ENCODE peak calls at places on chromosomes 16 and 17, in five cellular contexts. One of them, this sample, is unnamed.

GRCh38 chr16:51134876-51135275 is 16.2 kb downstream of the SALL1 start:
- DNase-seq in CD4-positive, alpha-beta T cell: no peak
- DNase-seq in effector memory CD4-positive, alpha-beta T cell: no peak
- DNase-seq in hippocampal formation: no peak
- DNase-seq in ureter: no peak
- DNase-seq in this sample: no peak

GRCh38 chr16:88634141-88634993 is 4.0 kb upstream of the IL17C start:
- DNase-seq in CD4-positive, alpha-beta T cell: peak
- DNase-seq in effector memory CD4-positive, alpha-beta T cell: peak
- DNase-seq in hippocampal formation: no peak
- DNase-seq in ureter: no peak
- DNase-seq in this sample: peak

GRCh38 chr17:35713069-35713728 is 18.2 kb upstream of the RASL10B start:
- DNase-seq in CD4-positive, alpha-beta T cell: no peak
- DNase-seq in effector memory CD4-positive, alpha-beta T cell: no peak
- DNase-seq in hippocampal formation: no peak
- DNase-seq in ureter: no peak
- DNase-seq in this sample: no peak

GRCh38 chr17:48954300-48954755 is 9.7 kb upstream of the SNF8 start:
- DNase-seq in CD4-positive, alpha-beta T cell: no peak
- DNase-seq in effector memory CD4-positive, alpha-beta T cell: no peak
- DNase-seq in hippocampal formation: no peak
- DNase-seq in ureter: no peak
- DNase-seq in this sample: no peak

GRCh38 chr17:32927724-32928526 is at the start of gene TMEM98:
- DNase-seq in CD4-positive, alpha-beta T cell: no peak
- DNase-seq in effector memory CD4-positive, alpha-beta T cell: no peak
- DNase-seq in hippocampal formation: peak
- DNase-seq in ureter: no peak
- DNase-seq in this sample: no peak

GRCh38 chr17:82754297-82755208 is 2.7 kb downstream of the TBCD start:
- DNase-seq in CD4-positive, alpha-beta T cell: no peak
- DNase-seq in effector memory CD4-positive, alpha-beta T cell: no peak
- DNase-seq in hippocampal formation: no peak
- DNase-seq in ureter: no peak
- DNase-seq in this sample: no peak

GRCh38 chr17:82228842-82229685 is at the start of gene SLC16A3:
- DNase-seq in CD4-positive, alpha-beta T cell: peak
- DNase-seq in effector memory CD4-positive, alpha-beta T cell: peak
- DNase-seq in hippocampal formation: no peak
- DNase-seq in ureter: peak
- DNase-seq in this sample: no peak

GRCh38 chr17:42118545-42118944 is 2.6 kb downstream of the KAT2A start:
- DNase-seq in CD4-positive, alpha-beta T cell: no peak
- DNase-seq in effector memory CD4-positive, alpha-beta T cell: no peak
- DNase-seq in hippocampal formation: no peak
- DNase-seq in ureter: no peak
- DNase-seq in this sample: no peak

GRCh38 chr16:58462997-58463891 is 36.7 kb upstream of the NDRG4 start:
- DNase-seq in CD4-positive, alpha-beta T cell: no peak
- DNase-seq in effector memory CD4-positive, alpha-beta T cell: no peak
- DNase-seq in hippocampal formation: no peak
- DNase-seq in ureter: no peak
- DNase-seq in this sample: no peak

GRCh38 chr16:23424292-23424958 is 28.6 kb downstream of the COG7 start:
- DNase-seq in CD4-positive, alpha-beta T cell: no peak
- DNase-seq in effector memory CD4-positive, alpha-beta T cell: no peak
- DNase-seq in hippocampal formation: no peak
- DNase-seq in ureter: peak
- DNase-seq in this sample: peak

GRCh38 chr17:38872671-38873385 is 3.0 kb downstream of the LASP1 start:
- DNase-seq in CD4-positive, alpha-beta T cell: no peak
- DNase-seq in effector memory CD4-positive, alpha-beta T cell: no peak
- DNase-seq in hippocampal formation: no peak
- DNase-seq in ureter: no peak
- DNase-seq in this sample: no peak

GRCh38 chr17:6374271-6374691 is 60.6 kb downstream of the AIPL1 start:
- DNase-seq in CD4-positive, alpha-beta T cell: no peak
- DNase-seq in effector memory CD4-positive, alpha-beta T cell: no peak
- DNase-seq in hippocampal formation: no peak
- DNase-seq in ureter: no peak
- DNase-seq in this sample: no peak